ENCODE peak calls at places on chromosomes 11 and 22, in five cellular contexts. U is CD4-positive, alpha-beta memory T cell; L is NCI-H446; P is GM03348; B is right cardiac atrium. W is an unnamed sample.

GRCh38 chr11:134164490-134165370 is 59.0 kb downstream of the NCAPD3 start:
- DNase-seq in U (no peak), L (no peak), P (no peak), B (no peak), W (no peak)

GRCh38 chr22:17952273-17952801 is 72.0 kb downstream of the MICAL3 start:
- DNase-seq in U (no peak), L (no peak), P (no peak), B (no peak), W (no peak)

GRCh38 chr11:10050561-10050960 is 243.5 kb downstream of the SBF2 start:
- DNase-seq in U (no peak), L (no peak), P (no peak), B (no peak), W (no peak)

GRCh38 chr11:87809256-87809655 is 366.0 kb downstream of the RAB38 start:
- DNase-seq in U (no peak), L (no peak), P (no peak), B (no peak), W (no peak)

GRCh38 chr11:67303989-67304411 is 670 bp downstream of the SSH3 start:
- DNase-seq in U (no peak), L (no peak), P (peak; percentile 48), B (peak; percentile 32), W (no peak)

GRCh38 chr11:113778111-113778910 is 1.3 kb upstream of the CLDN25 start:
- DNase-seq in U (no peak), L (no peak), P (peak; percentile 32), B (no peak), W (peak; percentile 17)

GRCh38 chr11:122097419-122098001 is 18.5 kb downstream of the BLID start:
- DNase-seq in U (no peak), L (no peak), P (no peak), B (no peak), W (no peak)

GRCh38 chr11:112734207-112734606 is 227.0 kb upstream of the NCAM1 start:
- DNase-seq in U (no peak), L (no peak), P (peak; percentile 74), B (peak; percentile 21), W (no peak)

GRCh38 chr11:77155556-77156130 is 27.6 kb downstream of the MYO7A start:
- DNase-seq in U (no peak), L (no peak), P (no peak), B (no peak), W (no peak)

GRCh38 chr22:49272546-49273125 is 555.0 kb downstream of the BRD1 start:
- DNase-seq in U (no peak), L (no peak), P (no peak), B (no peak), W (no peak)

GRCh38 chr11:73030130-73030529 is 112.0 kb downstream of the FCHSD2 start:
- DNase-seq in U (no peak), L (no peak), P (no peak), B (no peak), W (no peak)

W was measured in NCI-H1694 treated with DMSO at 0.1 percent for 48 hours.